ENCODE peak calls at places on chromosome 6, in five cellular contexts. B is upper lobe of right lung, T is IMR-90, I is GM23338, Q is A549. N is an unnamed sample.

GRCh38 chr6:81214414-81215091 is 537.9 kb downstream of the TENT5A start:
- ATAC-seq in B (peak; percentile 31), I (no peak), T (no peak), Q (no peak), N (no peak)

GRCh38 chr6:85923013-85923430 is 280.3 kb upstream of the SYNCRIP start:
- ATAC-seq in B (peak; percentile 86), I (peak; percentile 100), Q (peak; percentile 88), T (peak; percentile 88), N (peak; percentile 51)

GRCh38 chr6:127115032-127115661 is 3.3 kb upstream of the RSPO3 start:
- ATAC-seq in I (no peak), B (no peak), T (no peak), Q (peak; percentile 9), N (no peak)

GRCh38 chr6:12923644-12924235 is 207.2 kb downstream of the PHACTR1 start:
- ATAC-seq in I (no peak), Q (no peak), B (no peak), T (no peak), N (no peak)

GRCh38 chr6:126955621-126956020 is 162.8 kb upstream of the RSPO3 start:
- ATAC-seq in T (no peak), B (no peak), I (no peak), Q (no peak), N (no peak)

GRCh38 chr6:78995946-78996345 is 82.1 kb downstream of the PHIP start:
- ATAC-seq in T (peak; percentile 46), Q (no peak), B (no peak), I (no peak), N (no peak)

GRCh38 chr6:128763599-128764300 is 119.2 kb upstream of the LAMA2 start:
- ATAC-seq in T (no peak), I (no peak), B (no peak), Q (no peak), N (no peak)

GRCh38 chr6:116210750-116211425 is 43.0 kb downstream of the TSPYL4 start:
- ATAC-seq in B (peak; percentile 74), I (no peak), T (peak; percentile 62), Q (peak; percentile 77), N (no peak)

GRCh38 chr6:35294308-35294945 is 3.2 kb upstream of the DEF6 start:
- ATAC-seq in B (peak; percentile 56), T (peak; percentile 49), Q (peak; percentile 88), I (peak; percentile 64), N (no peak)

GRCh38 chr6:80094017-80094416 is 12.5 kb upstream of the BCKDHB start:
- ATAC-seq in T (peak; percentile 70), B (no peak), I (no peak), Q (peak; percentile 40), N (no peak)

GRCh38 chr6:119453242-119453641 is 103.7 kb upstream of the MAN1A1 start:
- ATAC-seq in Q (no peak), B (no peak), I (no peak), T (no peak), N (no peak)

GRCh38 chr6:151652338-151652737 is 155.1 kb upstream of the ESR1 start:
- ATAC-seq in T (no peak), B (peak; percentile 49), Q (no peak), I (no peak), N (no peak)

GRCh38 chr6:37923514-37923913 is 104.0 kb downstream of the ZFAND3 start:
- ATAC-seq in B (no peak), T (no peak), I (no peak), Q (no peak), N (no peak)

GRCh38 chr6:26595669-26596269 is 984 bp upstream of the ABT1 start:
- ATAC-seq in I (peak; percentile 77), Q (peak; percentile 85), T (peak; percentile 74), B (peak; percentile 91), N (peak; percentile 81)

DNA sequence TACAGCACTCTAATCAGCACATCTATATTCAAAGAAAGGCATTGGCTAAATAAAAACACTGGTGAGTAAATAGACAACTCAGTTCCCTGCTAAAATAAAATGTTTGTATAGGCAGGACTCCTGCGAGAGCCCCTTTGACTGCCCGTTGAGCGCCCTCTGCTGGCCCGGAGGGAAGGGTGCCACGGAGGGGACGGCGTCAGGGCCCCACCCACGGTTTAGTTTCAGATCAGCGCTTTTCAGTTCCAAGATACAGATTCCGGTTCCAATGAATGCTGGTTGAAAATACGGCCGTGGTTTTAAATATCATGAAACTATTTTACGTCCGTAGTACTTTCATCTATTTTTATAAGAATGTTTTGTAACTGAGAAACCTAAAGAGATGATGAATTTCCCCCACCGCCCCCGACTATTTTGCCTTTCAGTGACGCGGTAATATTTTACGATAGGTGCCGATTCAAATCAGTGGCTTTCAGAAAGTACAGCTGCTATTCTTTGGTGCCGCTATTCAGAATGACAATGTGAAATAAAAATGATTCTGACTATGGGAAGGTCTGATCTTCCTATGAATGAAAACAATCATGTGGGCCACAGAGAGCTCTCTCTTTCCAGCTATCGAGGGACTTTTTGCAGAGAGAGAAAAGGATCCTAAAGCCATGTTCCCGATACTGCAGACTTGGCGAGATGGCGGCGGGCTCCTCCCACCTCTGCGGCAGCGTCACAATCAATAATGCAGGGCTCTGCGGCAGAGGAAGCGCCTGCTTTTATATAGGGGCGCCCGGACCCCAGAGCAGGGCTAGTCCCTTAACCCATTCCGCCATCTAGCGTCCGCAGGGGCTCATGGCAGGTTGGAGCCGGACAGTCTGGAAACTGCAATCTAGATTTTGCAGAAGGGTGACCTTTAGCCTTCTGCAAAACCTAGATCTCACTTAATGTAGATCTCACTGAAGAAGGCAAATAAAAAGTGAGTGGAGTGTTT is 10.6 kb upstream of the CCN6 start:
- ATAC-seq in T (peak; percentile 96), B (peak; percentile 97), Q (peak; percentile 99), I (peak; percentile 100), N (peak; percentile 86)
- H3K4me3 ChIP-seq in T (peak overlapping the region; percentile 53), B (peak overlapping the region; percentile 68), Q (peak overlapping the region; percentile 70), I (peak overlapping the region; percentile 61), N (peak overlapping the region; percentile 64)

GRCh38 chr6:2962636-2963035 is 8.7 kb downstream of the SERPINB6 start:
- ATAC-seq in Q (no peak), B (peak; percentile 7), I (no peak), T (no peak), N (no peak)

GRCh38 chr6:2959909-2960719 is 11.3 kb downstream of the SERPINB6 start:
- ATAC-seq in T (peak; percentile 95), I (peak; percentile 73), B (peak; percentile 4), Q (peak; percentile 80), N (peak; percentile 59)

GRCh38 chr6:2961971-2962370 is 9.4 kb downstream of the SERPINB6 start:
- ATAC-seq in B (peak; percentile 79), T (no peak), I (peak; percentile 59), Q (no peak), N (peak; percentile 37)

GRCh38 chr6:2961491-2961890 is 9.9 kb downstream of the SERPINB6 start:
- ATAC-seq in I (no peak), T (no peak), Q (no peak), B (no peak), N (no peak)

GRCh38 chr6:2960935-2961334 is 10.4 kb downstream of the SERPINB6 start:
- ATAC-seq in T (peak; percentile 44), I (no peak), Q (no peak), B (no peak), N (no peak)
- H3K27ac ChIP-seq in T (peak overlapping the region; percentile 39), I (peak overlapping the region; percentile 70), Q (peak overlapping the region; percentile 21), B (peak overlapping the region; percentile 78), N (peak overlapping the region; percentile 38)

GRCh38 chr6:111731404-111732195 is 125.9 kb upstream of the TRAF3IP2 start:
- ATAC-seq in T (no peak), I (peak; percentile 84), Q (no peak), B (peak; percentile 45), N (no peak)
- H3K4me3 ChIP-seq in T (no peak overlapping the region), I (peak overlapping the region; percentile 5), Q (no peak overlapping the region), B (no peak overlapping the region), N (no peak overlapping the region)

DNA sequence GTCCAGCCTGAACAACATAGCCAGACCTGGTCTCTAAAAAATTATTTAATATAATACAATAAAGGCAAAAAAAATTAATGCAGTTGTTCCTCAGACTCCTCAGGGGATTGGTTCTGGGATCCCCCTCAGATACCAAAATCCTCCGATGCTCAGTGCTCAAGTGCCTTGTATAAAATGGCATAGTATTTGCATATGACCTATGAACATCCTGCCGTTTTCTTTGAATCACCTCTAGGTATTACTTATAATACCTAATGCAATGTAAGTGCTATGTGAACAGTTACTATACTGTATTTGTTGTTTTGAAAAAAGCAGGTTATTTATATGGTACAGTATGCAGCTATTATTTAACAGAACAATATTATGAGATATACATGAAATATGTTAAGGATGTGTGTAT is 43.3 kb downstream of the RNGTT start:
- ATAC-seq in I (no peak), T (no peak), Q (no peak), B (no peak), N (no peak)
- H3K27ac ChIP-seq in I (no peak overlapping the region), T (no peak overlapping the region), Q (no peak overlapping the region), B (no peak overlapping the region), N (no peak overlapping the region)

GRCh38 chr6:155418017-155418749 is 37.5 kb downstream of the NOX3 start:
- ATAC-seq in T (peak; percentile 74), Q (no peak), I (peak; percentile 38), B (peak; percentile 69), N (peak; percentile 60)
- H3K4me3 ChIP-seq in T (peak overlapping the region; percentile 16), Q (no peak overlapping the region), I (peak overlapping the region; percentile 6), B (peak overlapping the region; percentile 4), N (peak overlapping the region; percentile 23)

N was measured in gastroesophageal sphincter.